ENCODE peak calls at places on chromosomes 1 and 21, in seven cellular contexts. K, V, Z, I, T, R and F are unnamed samples.

GRCh38 chr1:27410709-27411108 is 18.3 kb downstream of the GPR3 start:
- DNase-seq in K (no peak), V (no peak), Z (no peak), I (no peak), T (no peak), R (no peak), F (no peak)

GRCh38 chr1:229696385-229696784 is 70.3 kb downstream of the URB2 start:
- DNase-seq in K (no peak), V (no peak), Z (no peak), I (no peak), T (no peak), R (no peak), F (no peak)

GRCh38 chr1:160550572-160551034 is 27.5 kb upstream of the SLAMF6 start:
- DNase-seq in K (peak), V (no peak), Z (no peak), I (no peak), T (peak), R (no peak), F (no peak)

GRCh38 chr1:59008599-59009347 is 224.9 kb upstream of the JUN start:
- DNase-seq in K (no peak), V (no peak), Z (no peak), I (no peak), T (no peak), R (no peak), F (no peak)

GRCh38 chr1:94207695-94208094 is 29.7 kb downstream of the ARHGAP29 start:
- DNase-seq in K (no peak), V (no peak), Z (no peak), I (no peak), T (no peak), R (no peak), F (no peak)

GRCh38 chr1:116374340-116375164 is 1.5 kb downstream of the ATP1A1 start:
- DNase-seq in K (peak), V (no peak), Z (peak), I (no peak), T (no peak), R (peak), F (no peak)

GRCh38 chr1:245045087-245045881 is 109.5 kb upstream of the KIF26B start:
- DNase-seq in K (no peak), V (no peak), Z (peak), I (no peak), T (no peak), R (peak), F (no peak)

GRCh38 chr1:241823925-241824324 is 24.1 kb upstream of the EXO1 start:
- DNase-seq in K (no peak), V (no peak), Z (no peak), I (no peak), T (no peak), R (no peak), F (no peak)

GRCh38 chr1:186175588-186175987 is 199.5 kb downstream of the TPR start:
- DNase-seq in K (no peak), V (no peak), Z (no peak), I (no peak), T (no peak), R (no peak), F (no peak)

GRCh38 chr1:233790662-233791371 is 113.7 kb upstream of the SLC35F3 start:
- DNase-seq in K (peak), V (peak), Z (peak), I (peak), T (no peak), R (peak), F (no peak)

GRCh38 chr1:162142968-162143367 is 73.5 kb downstream of the NOS1AP start:
- DNase-seq in K (no peak), V (no peak), Z (no peak), I (no peak), T (no peak), R (no peak), F (no peak)

GRCh38 chr1:15848143-15848928 is 829 bp downstream of the SPEN start:
- DNase-seq in K (peak), V (no peak), Z (peak), I (no peak), T (no peak), R (no peak), F (no peak)

GRCh38 chr1:5850503-5850902 is 141.7 kb downstream of the NPHP4 start:
- DNase-seq in K (no peak), V (no peak), Z (no peak), I (no peak), T (no peak), R (no peak), F (no peak)

GRCh38 chr1:17735340-17735739 is 19.8 kb upstream of the ACTL8 start:
- DNase-seq in K (no peak), V (no peak), Z (no peak), I (no peak), T (no peak), R (no peak), F (no peak)

GRCh38 chr1:172832332-172832731 is 173.4 kb downstream of the FASLG start:
- DNase-seq in K (no peak), V (no peak), Z (no peak), I (no peak), T (no peak), R (no peak), F (no peak)

GRCh38 chr1:35560256-35561225 is 2.9 kb downstream of the NCDN start:
- DNase-seq in K (no peak), V (peak), Z (peak), I (no peak), T (no peak), R (no peak), F (no peak)

GRCh38 chr1:244276646-244277045 is 175.1 kb downstream of the ADSS2 start:
- DNase-seq in K (no peak), V (no peak), Z (no peak), I (no peak), T (no peak), R (no peak), F (no peak)

GRCh38 chr1:228306275-228307217 is 98.7 kb downstream of the OBSCN start:
- DNase-seq in K (no peak), V (peak), Z (no peak), I (no peak), T (no peak), R (no peak), F (no peak)

GRCh38 chr1:19585507-19585906 is 58.6 kb upstream of the NBL1 start:
- DNase-seq in K (no peak), V (no peak), Z (no peak), I (no peak), T (no peak), R (no peak), F (no peak)

GRCh38 chr1:154614887-154615286 is 6.9 kb upstream of the ADAR start:
- DNase-seq in K (no peak), V (no peak), Z (no peak), I (no peak), T (no peak), R (no peak), F (no peak)

GRCh38 chr1:221961532-221962292 is 219.8 kb upstream of the DUSP10 start:
- DNase-seq in K (peak), V (no peak), Z (no peak), I (no peak), T (no peak), R (peak), F (no peak)

GRCh38 chr21:26788783-26789182 is 56.4 kb downstream of the ADAMTS1 start:
- DNase-seq in K (no peak), V (peak), Z (peak), I (no peak), T (no peak), R (no peak), F (no peak)

GRCh38 chr1:239288964-239289535 is 97.3 kb upstream of the CHRM3 start:
- DNase-seq in K (no peak), V (no peak), Z (no peak), I (no peak), T (no peak), R (no peak), F (no peak)

GRCh38 chr1:1331068-1331965 is at the start of gene TAS1R3:
- DNase-seq in K (no peak), V (no peak), Z (peak), I (no peak), T (no peak), R (no peak), F (no peak)

GRCh38 chr21:25722631-25723030 is 12.1 kb downstream of the ATP5PF start:
- DNase-seq in K (no peak), V (no peak), Z (no peak), I (no peak), T (no peak), R (no peak), F (no peak)

GRCh38 chr1:94358630-94359599 is 59.3 kb upstream of the ABCD3 start:
- DNase-seq in K (no peak), V (no peak), Z (no peak), I (no peak), T (no peak), R (no peak), F (no peak)

GRCh38 chr1:215475719-215476525 is 91.2 kb upstream of the KCTD3 start:
- DNase-seq in K (no peak), V (no peak), Z (no peak), I (peak), T (no peak), R (no peak), F (no peak)

GRCh38 chr1:145963218-145964019 is 956 bp downstream of the ANKRD34A start:
- DNase-seq in K (no peak), V (no peak), Z (no peak), I (no peak), T (no peak), R (no peak), F (no peak)

GRCh38 chr21:14092834-14093560 is 117.8 kb downstream of the LIPI start:
- DNase-seq in K (no peak), V (no peak), Z (no peak), I (no peak), T (no peak), R (no peak), F (no peak)

GRCh38 chr1:87941292-87941946 is 612.7 kb downstream of the LMO4 start:
- DNase-seq in K (no peak), V (no peak), Z (no peak), I (no peak), T (no peak), R (no peak), F (no peak)